ENCODE peak calls at places on chromosomes 12 and 14, in nine cellular contexts. N, D, T, A, Y, U, B, S and K are unnamed samples.

GRCh38 chr14:81511110-81511900 is 22.3 kb downstream of the SEL1L start:
- DNase-seq in D (no peak), A (no peak), B (no peak), N (no peak), Y (no peak), S (no peak), U (no peak), T (no peak), K (no peak)

GRCh38 chr14:21192875-21193535 is 37.1 kb upstream of the OR5AU1 start:
- DNase-seq in S (no peak), T (no peak), B (no peak), D (no peak), Y (no peak), U (no peak), A (no peak), N (no peak), K (no peak)

GRCh38 chr14:61296151-61296550 is 15.0 kb upstream of the TMEM30B start:
- DNase-seq in D (no peak), S (no peak), T (no peak), U (no peak), N (no peak), B (no peak), Y (no peak), A (no peak), K (peak; percentile 21)

GRCh38 chr12:109818253-109818652 is 14.9 kb downstream of the TRPV4 start:
- DNase-seq in S (no peak), B (no peak), D (no peak), T (no peak), U (no peak), Y (no peak), A (no peak), N (no peak), K (no peak)

GRCh38 chr12:6641131-6641530 is 5.4 kb upstream of the LPAR5 start:
- DNase-seq in Y (no peak), B (no peak), U (no peak), D (no peak), T (no peak), N (no peak), A (no peak), S (no peak), K (no peak)

GRCh38 chr12:6765634-6766581 is at the start of gene PTMS:
- DNase-seq in B (peak; percentile 80), D (no peak), N (peak; percentile 57), U (peak; percentile 71), S (peak; percentile 91), Y (peak; percentile 56), T (no peak), A (peak; percentile 89), K (no peak)

GRCh38 chr12:129145381-129145780 is 292.1 kb downstream of the GLT1D1 start:
- DNase-seq in S (no peak), T (no peak), D (no peak), A (no peak), Y (no peak), U (no peak), N (no peak), B (no peak), K (no peak)

GRCh38 chr12:992647-993046 is 1.6 kb downstream of the ERC1 start:
- DNase-seq in D (no peak), T (no peak), Y (no peak), A (no peak), N (no peak), S (no peak), B (no peak), U (no peak), K (no peak)

GRCh38 chr12:106941481-106942156 is 14.1 kb upstream of the TMEM263 start:
- DNase-seq in N (no peak), A (no peak), U (no peak), Y (no peak), B (no peak), D (no peak), S (peak; percentile 12), T (no peak), K (no peak)

GRCh38 chr12:123269980-123270379 is 1.7 kb downstream of the CDK2AP1 start:
- DNase-seq in Y (no peak), A (no peak), U (peak; percentile 68), T (no peak), S (peak; percentile 24), N (no peak), B (no peak), D (no peak), K (no peak)

GRCh38 chr14:29465095-29465494 is 462.6 kb downstream of the PRKD1 start:
- DNase-seq in T (no peak), N (no peak), B (no peak), U (no peak), S (no peak), D (no peak), A (no peak), Y (no peak), K (no peak)

GRCh38 chr12:123062682-123063426 is 82.4 kb downstream of the ARL6IP4 start:
- DNase-seq in D (no peak), B (peak; percentile 59), T (no peak), Y (no peak), U (no peak), N (peak; percentile 54), S (peak; percentile 74), A (peak; percentile 80), K (no peak)

GRCh38 chr14:39426605-39427004 is 5.6 kb downstream of the FBXO33 start:
- DNase-seq in D (no peak), Y (no peak), A (peak; percentile 39), S (peak; percentile 26), B (peak; percentile 9), U (no peak), N (peak; percentile 37), T (no peak), K (no peak)

GRCh38 chr14:103532216-103533136 is 3.5 kb downstream of the TRMT61A start:
- DNase-seq in B (no peak), U (no peak), N (no peak), S (no peak), A (no peak), T (no peak), D (no peak), Y (no peak), K (no peak)

GRCh38 chr12:114746297-114747074 is 62.5 kb upstream of the TBX3 start:
- DNase-seq in U (no peak), T (no peak), D (no peak), A (peak; percentile 71), S (no peak), B (no peak), Y (no peak), N (peak; percentile 48), K (no peak)

GRCh38 chr12:128798543-128799341 is 25.0 kb downstream of the SLC15A4 start:
- DNase-seq in D (no peak), A (no peak), B (no peak), S (no peak), Y (no peak), N (no peak), U (no peak), T (no peak), K (no peak)

GRCh38 chr12:23770202-23770938 is 179.1 kb downstream of the SOX5 start:
- DNase-seq in Y (no peak), A (no peak), D (no peak), B (no peak), N (no peak), U (no peak), S (no peak), T (no peak), K (no peak)

GRCh38 chr12:70798016-70798768 is 122.3 kb downstream of the PTPRR start:
- DNase-seq in B (no peak), S (no peak), U (no peak), N (no peak), A (no peak), T (no peak), Y (no peak), D (no peak), K (no peak)

GRCh38 chr12:54592316-54592715 is 3.9 kb upstream of the PPP1R1A start:
- DNase-seq in N (no peak), T (no peak), D (no peak), U (no peak), A (peak; percentile 28), S (no peak), B (no peak), Y (no peak), K (no peak)

GRCh38 chr12:117842630-117843029 is 126.2 kb downstream of the KSR2 start:
- DNase-seq in A (no peak), T (no peak), N (no peak), B (no peak), S (no peak), U (no peak), Y (no peak), D (no peak), K (no peak)

GRCh38 chr12:132125736-132126135 is 18.4 kb downstream of the DDX51 start:
- DNase-seq in B (no peak), U (no peak), Y (no peak), N (no peak), S (no peak), T (no peak), A (no peak), D (no peak), K (no peak)

GRCh38 chr12:125249932-125250331 is 184.7 kb downstream of the AACS start:
- DNase-seq in D (no peak), Y (no peak), S (no peak), B (no peak), N (no peak), A (no peak), U (no peak), T (no peak), K (no peak)